ENCODE peak calls at places on chromosomes 7 and 10, in five cellular contexts. E is H1, J is H9, T is trophoblast cell, U is neuronal stem cell. N is an unnamed sample.

GRCh38 chr7:123662755-123663154 is 7.1 kb downstream of the LMOD2 start:
- DNase-seq in J (no peak), U (no peak), T (no peak), E (no peak), N (no peak)

GRCh38 chr10:96400465-96400864 is 41.7 kb upstream of the OPALIN start:
- DNase-seq in J (no peak), E (no peak), T (no peak), U (no peak), N (no peak)

GRCh38 chr7:41449286-41449685 is 253.6 kb downstream of the INHBA start:
- DNase-seq in J (no peak), E (no peak), U (no peak), T (no peak), N (no peak)

GRCh38 chr7:97269741-97270140 is 152.2 kb downstream of the SDHAF3 start:
- DNase-seq in E (no peak), U (no peak), T (no peak), J (no peak), N (peak)

GRCh38 chr7:106283831-106284515 is 810 bp downstream of the NAMPT start:
- DNase-seq in T (peak), U (peak), E (no peak), J (no peak), N (peak)

GRCh38 chr7:28160551-28160991 is 20.0 kb downstream of the JAZF1 start:
- DNase-seq in E (no peak), U (no peak), J (no peak), T (no peak), N (peak)

GRCh38 chr7:70787772-70788171 is 344.2 kb upstream of the GALNT17 start:
- DNase-seq in U (no peak), E (no peak), J (no peak), T (peak), N (no peak)

GRCh38 chr10:8365935-8366911 is 311.7 kb downstream of the GATA3 start:
- DNase-seq in U (no peak), E (no peak), J (no peak), T (peak), N (peak)

GRCh38 chr7:5643280-5643679 is 138.2 kb downstream of the RNF216 start:
- DNase-seq in E (no peak), J (peak), T (peak), U (no peak), N (peak)

GRCh38 chr7:92042056-92042737 is 92.1 kb downstream of the CYP51A1 start:
- DNase-seq in J (no peak), U (no peak), T (no peak), E (no peak), N (no peak)

GRCh38 chr7:45595809-45596664 is 21.9 kb downstream of the ADCY1 start:
- DNase-seq in T (no peak), E (peak), U (no peak), J (peak), N (no peak)

GRCh38 chr10:99365761-99366160 is 36.6 kb downstream of the CNNM1 start:
- DNase-seq in T (no peak), J (no peak), E (no peak), U (no peak), N (no peak)

GRCh38 chr7:20268832-20269231 is 51.6 kb upstream of the MACC1 start:
- DNase-seq in J (no peak), T (no peak), E (no peak), U (no peak), N (peak)

GRCh38 chr7:20270371-20270770 is 53.2 kb upstream of the MACC1 start:
- DNase-seq in J (no peak), U (no peak), T (no peak), E (no peak), N (no peak)

GRCh38 chr7:20267482-20267881 is 50.3 kb upstream of the MACC1 start:
- DNase-seq in T (no peak), J (peak), E (peak), U (no peak), N (no peak)

GRCh38 chr7:20270867-20271266 is 53.7 kb upstream of the MACC1 start:
- DNase-seq in E (no peak), T (no peak), J (no peak), U (no peak), N (peak)

DNA sequence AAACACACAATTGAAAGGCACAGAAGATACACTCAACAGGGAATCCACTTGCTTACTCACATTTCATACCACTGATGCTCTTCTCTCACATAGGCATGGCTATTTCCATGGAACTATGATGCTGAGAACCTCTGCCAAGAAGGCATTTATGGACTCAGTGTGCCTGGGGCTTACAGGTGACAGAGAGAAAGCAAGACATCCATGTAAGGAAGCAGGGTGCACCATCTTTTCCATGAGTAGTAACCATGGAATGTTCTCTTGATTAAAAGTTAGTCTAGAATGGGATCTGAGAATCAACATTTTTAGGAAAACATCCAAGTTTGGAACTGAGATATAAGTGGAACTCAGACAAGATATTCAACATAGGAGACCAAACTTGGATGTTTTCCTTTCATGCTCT is 52.5 kb upstream of the MACC1 start:
- DNase-seq in U (no peak), T (peak), E (no peak), J (no peak), N (peak)
- H2BK12ac ChIP-seq in U (no peak), T (no peak), E (no peak), J (no peak), N (no peak)

GRCh38 chr7:132782777-132783633 is 206.7 kb upstream of the PLXNA4 start:
- DNase-seq in E (no peak), J (no peak), U (no peak), T (no peak), N (peak)
- H3K27ac ChIP-seq in E (no peak), J (no peak), U (no peak), T (no peak), N (peak)

DNA sequence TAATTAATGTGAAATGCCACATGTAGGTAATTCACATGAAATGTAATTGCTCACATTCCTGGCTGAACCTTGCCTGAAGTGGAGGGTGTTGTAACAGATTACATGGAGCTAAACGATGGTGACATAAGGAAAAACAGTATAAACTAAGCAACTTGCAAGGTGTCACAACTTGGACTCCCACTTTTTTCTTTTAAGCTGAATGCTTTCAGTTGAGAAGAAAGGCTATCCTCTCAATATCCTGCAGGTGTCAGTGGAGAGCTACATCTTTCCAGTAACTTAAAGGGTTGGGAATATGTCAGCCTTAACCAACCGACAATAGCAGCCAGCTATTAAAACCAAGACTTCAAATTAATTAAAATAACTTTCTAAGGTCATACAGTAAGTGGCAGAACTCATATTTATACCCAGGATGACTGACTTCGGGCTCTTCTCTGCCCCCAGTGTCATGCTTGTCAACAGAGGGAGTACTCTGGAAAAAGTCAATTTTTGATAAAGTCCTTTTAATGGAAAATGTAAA is 33.7 kb downstream of the NRBF2 start:
- DNase-seq in E (no peak), T (peak), U (peak), J (no peak), N (peak)
- H2BK5ac ChIP-seq in E (no peak), T (no peak), U (no peak), J (no peak), N (no peak)

GRCh38 chr10:110005716-110006115 is 2.1 kb upstream of the ADD3 start:
- DNase-seq in U (no peak), T (peak), J (peak), E (no peak), N (peak)
- H2BK12ac ChIP-seq in U (no peak), T (no peak), J (no peak), E (peak), N (no peak)

DNA sequence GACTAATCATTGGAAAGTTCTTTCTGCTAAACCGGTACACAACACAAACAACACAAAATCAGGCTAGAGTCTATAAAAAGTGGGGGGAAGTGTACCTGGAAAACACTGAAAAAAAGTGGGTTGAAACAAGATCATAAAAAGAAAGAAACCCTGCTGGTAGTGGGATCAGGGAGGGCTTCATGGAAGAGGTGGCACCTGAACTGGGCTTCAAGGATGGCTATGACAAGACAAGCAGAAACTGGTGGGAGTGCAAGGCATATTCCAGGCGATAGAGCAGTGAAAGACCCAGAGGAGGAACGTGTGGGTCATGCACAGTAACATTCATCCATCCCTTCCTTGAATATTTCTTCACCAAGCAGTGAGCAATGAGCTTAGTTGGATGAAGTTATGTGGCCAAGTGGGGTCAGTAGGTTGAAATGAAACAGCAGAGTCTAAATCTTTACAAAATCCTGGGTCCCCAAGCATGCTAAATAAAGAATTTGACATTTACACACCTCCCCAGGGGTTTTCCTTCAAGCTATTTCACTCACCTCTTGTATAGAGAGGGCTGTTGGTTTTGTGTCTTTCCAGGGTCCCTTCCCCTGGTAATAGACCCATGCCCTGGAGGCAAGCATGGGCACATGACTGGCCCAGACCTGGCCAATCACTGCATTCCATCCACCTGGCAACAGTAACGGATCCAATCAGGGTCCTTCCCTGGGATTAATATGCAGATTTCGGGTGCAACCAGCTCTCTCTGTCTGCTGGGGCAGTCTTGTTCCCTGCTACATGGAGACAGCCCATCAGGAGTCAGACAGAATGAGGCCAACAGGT is 38.2 kb downstream of the SPOCK2 start:
- DNase-seq in J (peak), T (no peak), E (no peak), U (no peak), N (no peak)
- H3K27ac ChIP-seq in J (no peak), T (no peak), E (no peak), U (no peak), N (no peak)

GRCh38 chr10:102279104-102279503 is 33.8 kb downstream of the GBF1 start:
- DNase-seq in U (no peak), E (no peak), J (no peak), T (no peak), N (no peak)

GRCh38 chr10:102281103-102281502 is 35.8 kb downstream of the GBF1 start:
- DNase-seq in E (no peak), T (no peak), J (no peak), U (no peak), N (peak)

GRCh38 chr10:102283890-102284289 is 38.6 kb downstream of the GBF1 start:
- DNase-seq in E (no peak), T (no peak), U (no peak), J (no peak), N (no peak)

GRCh38 chr10:102283488-102283887 is 38.2 kb downstream of the GBF1 start:
- DNase-seq in J (no peak), E (no peak), U (no peak), T (no peak), N (no peak)

GRCh38 chr10:102280397-102281015 is 35.2 kb downstream of the GBF1 start:
- DNase-seq in E (no peak), U (no peak), J (no peak), T (no peak), N (peak)
- H2BK5ac ChIP-seq in E (no peak), U (no peak), J (no peak), T (no peak), N (no peak)

GRCh38 chr10:80152820-80153219 is 20.3 kb downstream of the PLAC9 start:
- DNase-seq in J (no peak), U (no peak), T (no peak), E (no peak), N (no peak)
- H2BK12ac ChIP-seq in J (no peak), U (no peak), T (no peak), E (no peak), N (no peak)

DNA sequence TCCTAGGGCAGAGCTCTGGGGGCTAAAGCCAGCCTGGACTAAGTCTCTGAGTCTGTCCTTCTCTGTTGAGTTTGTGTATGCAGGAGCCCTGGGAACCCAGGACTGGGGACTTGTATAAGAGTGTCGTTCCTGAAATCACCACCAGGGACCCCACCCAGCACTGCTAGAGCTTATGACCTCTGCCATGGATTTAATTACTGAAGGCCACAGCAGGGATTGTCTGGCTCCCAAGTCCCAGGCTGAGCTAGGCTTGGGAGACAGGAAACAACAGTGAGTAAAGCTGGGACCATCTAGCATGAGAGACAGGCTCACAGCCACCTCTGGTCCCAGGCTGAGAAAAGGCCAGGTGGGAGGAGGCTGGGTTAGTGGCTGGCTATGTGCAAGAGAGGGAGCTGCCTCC is 1.4 kb upstream of the TSPAN15 start:
- DNase-seq in U (peak), E (peak), T (peak), J (peak), N (peak)
- H3K27ac ChIP-seq in U (no peak), E (no peak), T (no peak), J (no peak), N (no peak)

GRCh38 chr7:22786290-22786932 is 36.2 kb downstream of the TOMM7 start:
- DNase-seq in T (no peak), U (no peak), J (no peak), E (no peak), N (no peak)

GRCh38 chr7:22781230-22781711 is 41.4 kb downstream of the TOMM7 start:
- DNase-seq in E (no peak), J (no peak), T (peak), U (no peak), N (peak)

GRCh38 chr7:22783421-22783820 is 39.2 kb downstream of the TOMM7 start:
- DNase-seq in J (no peak), T (no peak), U (no peak), E (no peak), N (no peak)

GRCh38 chr7:22782616-22783232 is 39.9 kb downstream of the TOMM7 start:
- DNase-seq in J (peak), U (peak), T (peak), E (peak), N (peak)

GRCh38 chr7:22784346-22784745 is 38.3 kb downstream of the TOMM7 start:
- DNase-seq in E (no peak), T (no peak), U (no peak), J (no peak), N (no peak)
- H2BK5ac ChIP-seq in E (no peak), T (no peak), U (no peak), J (no peak), N (no peak)

DNA sequence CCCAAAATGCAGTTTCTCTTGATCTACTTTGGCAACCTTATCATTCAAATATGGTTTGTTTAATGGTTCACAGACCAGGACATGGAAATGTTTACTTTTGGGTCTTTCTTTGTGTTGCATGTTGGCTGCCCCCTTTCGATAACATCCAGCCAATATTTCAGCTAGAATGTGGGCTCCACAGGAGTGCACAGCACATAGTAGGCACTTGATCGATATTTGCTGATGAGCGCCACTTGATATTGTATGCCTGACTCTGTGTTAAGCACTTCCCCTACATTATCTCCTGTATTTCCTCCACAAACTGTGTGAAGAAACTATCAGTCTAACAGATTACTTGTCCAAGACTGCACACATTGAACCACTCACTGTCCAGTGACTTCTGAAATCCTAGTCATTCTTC is 60.2 kb downstream of the SMURF1 start:
- DNase-seq in E (no peak), T (no peak), J (no peak), U (no peak), N (peak)
- H2BK12ac ChIP-seq in E (no peak), T (no peak), J (no peak), U (no peak), N (no peak)

N was measured in mesenchymal stem cell.